ENCODE peak calls at places on chromosomes 11 and 22, in ten cellular contexts. O is stimulated activated CD8-positive, alpha-beta memory T cell treated with anti-CD3 and anti-CD28 coated beads, Interleukin-4, amount 100 ng/mL, for 24 hours; S is A172; C is caudate nucleus; Y is NCI-H2171; W is effector memory CD4-positive, alpha-beta T cell; B is AG04449; K is HT-29; Z is A549; A is anterior cingulate cortex. Q is an unnamed sample.

GRCh38 chr11:106495046-106495445 is 417.6 kb downstream of the AASDHPPT start:
- DNase-seq in K (no peak), Z (no peak), Y (no peak), S (no peak), A (no peak), B (no peak), W (no peak), O (no peak), C (no peak), Q (no peak)

GRCh38 chr11:100920571-100920970 is 209.0 kb downstream of the PGR start:
- DNase-seq in B (no peak), S (no peak), K (no peak), C (no peak), Y (no peak), W (no peak), A (no peak), Z (no peak), O (no peak), Q (no peak)

GRCh38 chr11:62402226-62402625 is 16.6 kb upstream of the SCGB1A1 start:
- DNase-seq in B (no peak), A (no peak), Z (no peak), W (no peak), C (no peak), Y (no peak), S (no peak), K (no peak), O (peak), Q (peak)

GRCh38 chr22:30717331-30717921 is 22.8 kb downstream of the OSBP2 start:
- DNase-seq in A (no peak), O (no peak), Z (peak), K (no peak), S (peak), Y (no peak), B (peak), C (no peak), W (no peak), Q (no peak)

GRCh38 chr11:134469627-134470026 is 57.6 kb upstream of the B3GAT1 start:
- DNase-seq in O (no peak), Y (no peak), K (peak), S (peak), Z (no peak), A (no peak), C (no peak), W (no peak), B (no peak), Q (no peak)

GRCh38 chr11:116037851-116038250 is 533.6 kb upstream of the CADM1 start:
- DNase-seq in S (no peak), C (no peak), A (no peak), Z (no peak), Y (no peak), W (no peak), K (no peak), B (no peak), O (no peak), Q (no peak)

GRCh38 chr11:82080160-82080559 is 653.5 kb downstream of the FAM181B start:
- DNase-seq in W (no peak), A (no peak), O (no peak), S (peak), K (no peak), C (no peak), B (no peak), Z (no peak), Y (no peak), Q (no peak)

GRCh38 chr11:66593303-66593635 is 284 bp downstream of the CCS start:
- DNase-seq in B (no peak), A (no peak), W (no peak), K (no peak), Z (no peak), S (no peak), Y (no peak), C (no peak), O (no peak), Q (no peak)

GRCh38 chr11:94018721-94019120 is 2.4 kb upstream of the HEPHL1 start:
- DNase-seq in O (no peak), Y (no peak), S (no peak), B (no peak), W (no peak), C (no peak), A (no peak), Z (no peak), K (no peak), Q (no peak)

Q was measured in sciatic nerve.